ENCODE peak calls at places on chromosomes 11 and 22, in six cellular contexts. S is fibroblast of lung, J is Panc1, A is heart right ventricle, P is H1, Q is astrocyte of the spinal cord. G is an unnamed sample.

GRCh38 chr22:32204856-32205722 is at the start of gene RFPL2:
- DNase-seq in A (peak), P (peak), J (peak), Q (peak), S (no peak), G (peak)

GRCh38 chr11:122045181-122045586 is 70.8 kb downstream of the BLID start:
- DNase-seq in J (no peak), P (no peak), Q (peak), A (no peak), S (peak), G (no peak)

GRCh38 chr22:39592104-39593060 is 21.8 kb downstream of the CACNA1I start:
- DNase-seq in S (peak), J (no peak), P (no peak), A (no peak), Q (peak), G (no peak)

GRCh38 chr11:118618991-118619375 is 11.6 kb downstream of the PHLDB1 start:
- DNase-seq in A (peak), Q (peak), S (peak), J (no peak), P (no peak), G (no peak)

GRCh38 chr11:73395297-73396208 is 19.4 kb downstream of the RELT start:
- DNase-seq in J (no peak), Q (no peak), A (no peak), P (no peak), S (no peak), G (no peak)

GRCh38 chr11:72353861-72354260 is 80.5 kb downstream of the CLPB start:
- DNase-seq in S (peak), A (no peak), Q (no peak), J (no peak), P (peak), G (no peak)

GRCh38 chr11:102436546-102436945 is 16.0 kb downstream of the TMEM123 start:
- DNase-seq in Q (no peak), A (no peak), P (no peak), S (peak), J (no peak), G (no peak)

GRCh38 chr22:24009227-24010017 is 1.7 kb upstream of the CABIN1 start:
- DNase-seq in P (no peak), Q (no peak), S (no peak), A (no peak), J (no peak), G (no peak)

GRCh38 chr11:78958444-78958843 is 383.8 kb upstream of the NARS2 start:
- DNase-seq in S (no peak), Q (no peak), J (no peak), P (no peak), A (no peak), G (no peak)

GRCh38 chr11:32088117-32088941 is 2.5 kb upstream of the RCN1 start:
- DNase-seq in Q (peak), A (peak), J (no peak), P (no peak), S (peak), G (no peak)

GRCh38 chr11:78365381-78365792 is 52.2 kb downstream of the GAB2 start:
- DNase-seq in S (no peak), P (peak), J (no peak), Q (no peak), A (no peak), G (no peak)

GRCh38 chr22:35739642-35740041 is 22.0 kb downstream of the APOL5 start:
- DNase-seq in Q (no peak), J (no peak), P (no peak), A (no peak), S (no peak), G (no peak)

GRCh38 chr22:33756508-33756949 is 163.7 kb downstream of the LARGE1 start:
- DNase-seq in P (no peak), S (no peak), Q (no peak), J (no peak), A (no peak), G (no peak)

GRCh38 chr11:114892381-114893197 is 214.3 kb downstream of the NXPE2 start:
- DNase-seq in J (no peak), P (peak), S (no peak), Q (no peak), A (no peak), G (no peak)
- TF ChIP-seq CTCF in J (peak), P (peak), S (peak), Q (peak), A (peak), G (peak)

DNA sequence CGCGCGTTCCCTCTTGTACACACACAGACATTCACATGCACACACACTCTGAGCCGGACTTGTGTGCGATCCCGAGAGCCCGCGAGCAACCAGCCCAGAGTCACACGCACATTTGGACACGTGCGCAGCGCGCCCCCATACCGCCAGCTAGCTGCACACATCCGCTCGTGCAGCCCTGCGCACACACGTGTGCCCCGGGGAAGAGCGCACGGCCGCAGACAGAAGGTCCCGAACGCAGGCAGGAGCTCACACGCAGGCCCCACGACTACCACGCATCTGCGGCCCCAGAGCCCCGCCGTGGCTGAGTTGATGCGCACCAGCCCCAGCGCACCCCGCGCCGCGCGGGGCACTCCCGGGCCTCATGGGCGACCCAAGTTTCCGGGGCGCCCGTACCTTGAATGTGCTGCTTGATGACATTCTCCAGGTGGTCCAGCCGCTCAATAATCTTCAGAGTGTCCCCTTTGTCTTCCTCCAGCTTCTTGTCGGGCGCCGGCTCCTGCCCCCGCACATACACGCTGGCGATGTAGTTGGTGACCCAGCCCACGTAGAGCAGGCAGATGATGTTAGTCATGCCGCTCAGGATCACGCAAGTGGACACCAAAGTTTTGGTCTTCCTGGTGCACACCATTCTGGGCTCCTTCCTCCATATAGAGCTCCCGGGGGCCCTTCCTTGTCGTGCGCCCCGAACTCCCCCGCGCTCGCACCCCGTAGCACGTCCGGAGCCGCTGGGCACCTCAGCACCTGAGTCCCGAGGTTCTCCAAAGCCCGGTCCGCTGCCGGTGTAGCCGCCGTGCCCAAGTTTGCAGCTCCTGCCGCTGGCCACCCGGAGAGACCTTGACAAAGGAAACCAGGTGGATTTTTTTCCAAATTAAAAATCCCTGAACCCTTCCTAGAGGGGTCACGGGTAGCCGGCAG is 582 bp downstream of the GALNT18 start:
- DNase-seq in P (no peak), J (no peak), S (peak), A (peak), Q (peak), G (no peak)
- TF ChIP-seq CTCF in P (no peak), J (peak), S (peak), A (no peak), Q (peak), G (peak)

GRCh38 chr11:60873533-60873932 is 6.2 kb downstream of the ZP1 start:
- DNase-seq in A (no peak), Q (no peak), P (no peak), S (no peak), J (no peak), G (no peak)
- TF ChIP-seq CTCF in A (no peak), Q (no peak), P (no peak), S (no peak), J (no peak), G (no peak)

DNA sequence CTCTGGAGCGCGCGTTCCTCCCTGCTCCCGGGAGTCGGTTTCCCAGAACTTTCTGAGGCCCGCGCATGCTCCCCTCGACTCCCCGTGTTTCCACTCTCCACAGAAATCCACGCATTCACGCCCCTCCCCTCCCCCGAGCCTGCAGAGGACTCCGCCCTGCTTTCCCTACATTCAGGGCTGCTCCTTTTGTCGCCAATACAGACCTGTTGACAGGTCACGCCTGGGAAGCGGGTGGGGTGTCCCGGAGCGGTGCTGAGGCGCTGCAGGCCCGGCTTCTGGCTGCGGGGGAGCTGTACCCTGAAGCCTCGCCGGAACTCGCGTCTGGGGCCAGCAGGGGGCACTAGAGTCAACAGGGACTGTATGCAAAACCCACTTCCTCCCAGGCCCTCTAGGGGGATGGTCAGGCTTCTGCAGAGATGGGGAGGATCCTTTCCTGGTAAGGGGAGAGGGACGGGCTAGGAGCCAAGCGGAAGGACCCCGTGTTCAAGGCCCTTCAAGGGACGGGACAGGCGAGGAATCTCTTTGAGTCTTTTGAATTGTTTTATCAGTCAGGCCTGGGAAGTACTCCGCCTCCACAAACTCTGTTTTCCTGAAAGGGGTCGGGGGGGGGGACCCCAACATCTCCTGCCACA is at the start of gene PRAME:
- DNase-seq in J (peak), A (peak), Q (no peak), S (peak), P (peak), G (peak)
- TF ChIP-seq CTCF in J (peak), A (peak), Q (peak), S (peak), P (peak), G (peak)

DNA sequence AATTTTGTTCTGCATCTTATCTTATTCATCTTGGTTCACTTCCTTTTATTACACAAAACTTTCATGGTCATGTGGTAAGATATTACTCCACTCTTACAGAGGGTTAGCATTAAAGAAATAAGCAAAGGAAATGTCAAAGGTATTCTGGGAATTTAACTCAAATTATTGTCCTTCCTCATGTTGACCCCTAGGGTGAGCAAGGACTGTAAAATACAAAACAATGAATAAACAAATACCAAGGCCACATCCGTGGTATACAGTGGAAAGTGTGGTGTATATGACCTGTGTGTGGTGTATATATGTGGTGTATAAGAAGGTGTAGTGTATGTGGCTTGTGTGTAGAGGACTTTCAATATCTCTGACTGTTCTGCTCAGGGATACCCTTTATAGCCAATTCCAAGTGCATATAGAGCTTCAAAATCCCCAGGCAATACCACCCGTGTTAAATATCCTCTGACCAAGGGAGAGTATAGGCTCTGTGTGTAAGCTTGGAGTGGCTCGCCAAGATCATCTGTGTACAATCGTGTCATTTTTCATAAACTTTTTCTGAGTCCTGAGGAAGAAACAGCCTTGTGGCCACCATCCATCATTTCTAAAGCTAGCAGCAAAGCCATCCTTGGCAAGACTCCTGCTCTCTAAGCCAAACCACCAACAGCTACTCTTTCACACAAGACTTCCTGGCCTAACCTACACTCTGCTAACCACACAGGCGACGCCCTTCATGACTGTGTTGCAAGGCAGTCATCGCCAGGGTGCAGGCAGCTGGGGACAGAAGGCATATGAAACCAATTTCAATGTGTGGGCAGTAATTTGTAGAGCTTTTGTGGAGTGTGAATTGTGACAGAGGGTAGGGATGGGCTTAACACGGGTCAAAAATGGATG is 548.0 kb downstream of the ETS1 start:
- DNase-seq in A (peak), P (no peak), J (no peak), Q (peak), S (peak), G (no peak)
- TF ChIP-seq CTCF in A (no peak), P (no peak), J (no peak), Q (peak), S (peak), G (no peak)